ENCODE peak calls at places on chromosomes 6 and 20, in six cellular contexts. C is K562, L is endothelial cell of umbilical vein, K is HepG2, B is A549, J is GM12878. W is an unnamed sample.

GRCh38 chr6:157333537-157333936 is 10.2 kb upstream of the TMEM242 start:
- DNase-seq in C (no peak), L (no peak), K (no peak), B (no peak), J (no peak), W (no peak)

GRCh38 chr20:44993343-44993742 is 27.0 kb downstream of the STK4 start:
- DNase-seq in C (no peak), L (peak), K (no peak), B (no peak), J (no peak), W (peak)

GRCh38 chr6:48825501-48826317 is 637.3 kb downstream of the MMUT start:
- DNase-seq in C (no peak), L (peak), K (no peak), B (peak), J (no peak), W (no peak)

GRCh38 chr6:77466055-77467028 is 3.1 kb upstream of the HTR1B start:
- DNase-seq in C (no peak), L (peak), K (peak), B (peak), J (no peak), W (peak)

GRCh38 chr6:166419717-166420116 is 37.0 kb upstream of the MPC1 start:
- DNase-seq in C (no peak), L (no peak), K (no peak), B (no peak), J (no peak), W (no peak)

GRCh38 chr6:37840940-37841300 is 21.4 kb downstream of the ZFAND3 start:
- DNase-seq in C (no peak), L (no peak), K (no peak), B (no peak), J (no peak), W (no peak)

GRCh38 chr20:12171927-12172581 is 254.4 kb downstream of the BTBD3 start:
- DNase-seq in C (no peak), L (no peak), K (no peak), B (no peak), J (no peak), W (peak)

GRCh38 chr6:125511809-125512341 is 210.1 kb upstream of the HDDC2 start:
- DNase-seq in C (no peak), L (peak), K (peak), B (peak), J (no peak), W (no peak)

GRCh38 chr6:16148498-16148897 is 19.6 kb downstream of the MYLIP start:
- DNase-seq in C (no peak), L (no peak), K (peak), B (peak), J (no peak), W (no peak)

GRCh38 chr6:106134906-106135634 is 48.9 kb downstream of the PRDM1 start:
- DNase-seq in C (peak), L (no peak), K (peak), B (peak), J (no peak), W (no peak)

GRCh38 chr6:33621396-33622388 is 570 bp downstream of the ITPR3 start:
- DNase-seq in C (peak), L (peak), K (no peak), B (no peak), J (no peak), W (peak)

GRCh38 chr6:33628401-33628964 is 7.4 kb downstream of the ITPR3 start:
- DNase-seq in C (no peak), L (no peak), K (no peak), B (no peak), J (no peak), W (no peak)

GRCh38 chr6:31086788-31087440 is 25.5 kb downstream of the C6orf15 start:
- DNase-seq in C (no peak), L (peak), K (no peak), B (no peak), J (no peak), W (no peak)

GRCh38 chr6:150959071-150959637 is 93.7 kb downstream of the MTHFD1L start:
- DNase-seq in C (no peak), L (peak), K (no peak), B (no peak), J (no peak), W (no peak)

GRCh38 chr6:89082439-89082838 is 1.9 kb downstream of the PNRC1 start:
- DNase-seq in C (no peak), L (peak), K (no peak), B (no peak), J (no peak), W (peak)

GRCh38 chr6:10141756-10142443 is 273.0 kb downstream of the TFAP2A start:
- DNase-seq in C (no peak), L (no peak), K (no peak), B (no peak), J (no peak), W (no peak)

GRCh38 chr6:134614606-134615485 is 296.9 kb upstream of the SGK1 start:
- DNase-seq in C (no peak), L (no peak), K (no peak), B (no peak), J (no peak), W (no peak)

GRCh38 chr6:122068291-122068769 is 331.1 kb upstream of the HSF2 start:
- DNase-seq in C (no peak), L (no peak), K (no peak), B (no peak), J (no peak), W (no peak)

GRCh38 chr20:56187791-56188190 is 60.7 kb upstream of the MC3R start:
- DNase-seq in C (no peak), L (no peak), K (peak), B (peak), J (no peak), W (peak)

GRCh38 chr6:89487864-89488263 is 54.9 kb downstream of the ANKRD6 start:
- DNase-seq in C (no peak), L (no peak), K (no peak), B (no peak), J (no peak), W (no peak)

GRCh38 chr6:139003751-139004150 is 15.7 kb upstream of the REPS1 start:
- DNase-seq in C (no peak), L (no peak), K (no peak), B (no peak), J (no peak), W (peak)

GRCh38 chr20:58407201-58407873 is 18.3 kb downstream of the VAPB start:
- DNase-seq in C (no peak), L (peak), K (no peak), B (peak), J (no peak), W (peak)

GRCh38 chr6:34056301-34056700 is 89.6 kb downstream of the GRM4 start:
- DNase-seq in C (peak), L (peak), K (no peak), B (peak), J (no peak), W (no peak)

GRCh38 chr20:10527781-10528180 is 92.7 kb downstream of the SLX4IP start:
- DNase-seq in C (no peak), L (no peak), K (no peak), B (no peak), J (no peak), W (no peak)

GRCh38 chr20:8972963-8973362 is 95.9 kb upstream of the PLCB4 start:
- DNase-seq in C (no peak), L (peak), K (no peak), B (no peak), J (no peak), W (no peak)

GRCh38 chr6:137866200-137866913 is 702 bp upstream of the TNFAIP3 start:
- DNase-seq in C (peak), L (peak), K (no peak), B (no peak), J (no peak), W (peak)

GRCh38 chr6:14664616-14665315 is 547.2 kb downstream of the CD83 start:
- DNase-seq in C (no peak), L (no peak), K (no peak), B (no peak), J (no peak), W (peak)

GRCh38 chr6:164331026-164331425 is 916.5 kb downstream of the QKI start:
- DNase-seq in C (no peak), L (peak), K (no peak), B (no peak), J (no peak), W (peak)

GRCh38 chr6:41088451-41088850 is 15.7 kb downstream of the NFYA start:
- DNase-seq in C (no peak), L (no peak), K (no peak), B (no peak), J (no peak), W (no peak)

GRCh38 chr6:165317723-165318122 is 8.3 kb upstream of the C6orf118 start:
- DNase-seq in C (no peak), L (no peak), K (no peak), B (no peak), J (no peak), W (no peak)

GRCh38 chr6:167588181-167588919 is 238.4 kb upstream of the AFDN start:
- DNase-seq in C (no peak), L (peak), K (peak), B (no peak), J (no peak), W (no peak)

GRCh38 chr6:88577461-88577860 is 386.0 kb downstream of the RNGTT start:
- DNase-seq in C (no peak), L (no peak), K (no peak), B (no peak), J (no peak), W (no peak)

GRCh38 chr6:35552285-35552917 is 39.7 kb upstream of the TULP1 start:
- DNase-seq in C (peak), L (peak), K (peak), B (peak), J (peak), W (peak)

GRCh38 chr6:35181313-35181932 is 32.3 kb upstream of the SCUBE3 start:
- DNase-seq in C (no peak), L (no peak), K (no peak), B (no peak), J (no peak), W (no peak)

GRCh38 chr6:34319471-34319885 is 70.7 kb upstream of the SMIM29 start:
- DNase-seq in C (no peak), L (no peak), K (peak), B (no peak), J (no peak), W (no peak)

DNA sequence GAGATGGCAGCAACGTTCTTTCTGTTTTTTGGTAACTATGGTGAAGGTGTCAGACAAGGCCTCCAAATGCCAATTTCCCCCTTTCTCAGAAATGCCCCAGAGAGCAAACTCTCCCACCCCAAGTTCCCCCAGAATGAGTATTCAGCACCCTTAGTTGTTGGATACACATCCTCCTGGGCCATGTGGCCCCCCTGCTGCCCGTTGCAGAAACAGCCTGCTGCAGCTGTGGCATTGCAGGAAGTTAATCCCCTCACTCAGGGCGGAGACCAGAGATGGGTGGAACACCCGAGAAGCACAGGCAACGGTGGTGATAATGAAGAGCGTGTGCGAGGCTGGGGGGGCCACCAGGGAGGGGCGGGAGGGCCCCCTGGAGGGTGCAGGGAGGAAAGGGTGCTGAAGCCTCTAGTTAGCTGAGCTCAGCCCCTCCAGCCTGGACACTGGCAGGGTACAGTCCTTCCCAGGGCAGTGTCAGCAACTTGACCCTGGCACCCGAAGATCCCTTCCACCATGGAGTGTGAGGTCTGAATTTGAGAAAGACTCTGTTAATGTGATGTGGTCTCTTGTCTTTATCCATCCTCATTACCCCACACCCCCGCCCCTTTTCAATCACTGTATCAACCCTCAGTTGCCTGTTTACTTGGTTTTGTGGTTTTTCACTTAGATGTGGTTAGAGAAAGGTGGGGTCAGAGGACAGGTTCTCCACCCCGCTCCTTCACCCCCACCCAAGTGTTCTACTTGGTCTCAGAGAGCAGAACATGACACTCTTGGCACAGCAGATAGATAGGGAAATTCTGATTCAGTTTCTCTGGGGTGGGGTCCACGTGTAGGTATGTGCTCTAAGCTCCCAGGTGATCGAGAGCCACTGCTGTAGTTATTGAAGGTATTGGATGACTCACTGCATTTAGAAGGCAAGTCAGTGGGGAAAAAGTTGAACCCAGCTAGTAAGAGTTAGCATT is 208.8 kb upstream of the SUPT3H start:
- DNase-seq in C (no peak), L (no peak), K (no peak), B (no peak), J (no peak), W (peak)
- TF ChIP-seq MYC in C (no peak), L (no peak), K (no peak), B (no peak), J (no peak), W (peak)

GRCh38 chr20:61833807-61834610 is 231.7 kb downstream of the TAF4 start:
- DNase-seq in C (peak), L (no peak), K (no peak), B (no peak), J (no peak), W (no peak)
- H3K4me3 ChIP-seq in C (no peak), L (no peak), K (no peak), B (no peak), J (no peak), W (no peak)

GRCh38 chr6:147081210-147081609 is 123.0 kb upstream of the STXBP5 start:
- DNase-seq in C (no peak), L (no peak), K (no peak), B (no peak), J (no peak), W (no peak)
- TF ChIP-seq MYC in C (no peak), L (no peak), K (no peak), B (no peak), J (no peak), W (no peak)

DNA sequence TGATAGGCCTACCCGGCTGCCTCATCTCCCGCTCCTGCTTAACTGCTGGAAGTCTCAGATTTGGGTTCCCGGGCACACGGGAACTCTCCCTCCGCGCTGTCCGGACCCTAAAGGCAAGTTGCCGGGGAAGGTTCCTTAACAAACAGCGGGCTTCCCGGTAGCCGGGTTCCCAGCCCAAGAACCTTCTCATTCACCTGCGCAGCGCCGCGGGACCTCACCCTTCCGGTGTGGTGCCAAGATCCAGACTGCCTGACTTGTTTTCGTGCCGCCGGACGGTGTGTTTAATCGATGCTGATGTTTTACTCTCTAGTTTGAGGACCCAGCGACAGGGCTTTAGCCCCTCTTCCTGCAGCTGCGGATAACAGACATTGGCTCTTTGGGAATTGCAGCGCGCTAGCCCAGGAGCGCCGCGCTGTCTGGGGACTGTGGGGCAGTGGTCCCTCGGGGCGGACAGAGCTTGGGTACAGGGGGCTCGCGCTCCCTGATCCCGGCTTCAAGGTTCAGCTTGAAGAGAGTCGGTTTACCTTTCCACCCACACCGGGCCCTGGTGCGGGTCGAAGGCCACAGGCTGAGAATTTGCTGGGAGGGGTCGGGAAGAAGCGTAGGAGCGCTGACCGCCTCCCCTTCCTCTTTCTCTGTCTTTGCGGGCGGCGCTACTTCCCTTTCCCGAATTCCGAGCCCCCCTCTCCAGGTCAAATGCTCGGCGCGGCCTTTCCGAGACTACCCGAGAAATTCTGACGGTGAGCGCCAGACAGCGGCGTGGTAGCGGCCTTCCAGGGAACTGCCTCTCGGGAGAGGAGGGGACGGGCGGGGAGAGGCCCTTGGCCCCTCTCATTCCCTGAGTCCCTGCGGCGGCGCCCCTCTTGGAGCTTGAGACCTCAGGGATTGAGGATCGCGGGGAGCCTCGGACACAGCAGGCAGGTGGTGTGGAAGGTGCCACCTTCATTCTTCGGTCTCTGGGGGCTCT is 17.2 kb downstream of the ABT1 start:
- DNase-seq in C (no peak), L (no peak), K (no peak), B (no peak), J (no peak), W (no peak)
- H3K4me3 ChIP-seq in C (no peak), L (no peak), K (peak), B (no peak), J (peak), W (no peak)

GRCh38 chr20:39851459-39851858 is 837.6 kb downstream of the MAFB start:
- DNase-seq in C (no peak), L (no peak), K (no peak), B (no peak), J (no peak), W (no peak)

GRCh38 chr20:39849171-39849570 is 839.9 kb downstream of the MAFB start:
- DNase-seq in C (no peak), L (no peak), K (no peak), B (no peak), J (no peak), W (no peak)

GRCh38 chr20:39850821-39851330 is 838.2 kb downstream of the MAFB start:
- DNase-seq in C (no peak), L (no peak), K (no peak), B (no peak), J (no peak), W (no peak)

GRCh38 chr20:39850236-39850635 is 838.8 kb downstream of the MAFB start:
- DNase-seq in C (no peak), L (no peak), K (no peak), B (no peak), J (no peak), W (no peak)

DNA sequence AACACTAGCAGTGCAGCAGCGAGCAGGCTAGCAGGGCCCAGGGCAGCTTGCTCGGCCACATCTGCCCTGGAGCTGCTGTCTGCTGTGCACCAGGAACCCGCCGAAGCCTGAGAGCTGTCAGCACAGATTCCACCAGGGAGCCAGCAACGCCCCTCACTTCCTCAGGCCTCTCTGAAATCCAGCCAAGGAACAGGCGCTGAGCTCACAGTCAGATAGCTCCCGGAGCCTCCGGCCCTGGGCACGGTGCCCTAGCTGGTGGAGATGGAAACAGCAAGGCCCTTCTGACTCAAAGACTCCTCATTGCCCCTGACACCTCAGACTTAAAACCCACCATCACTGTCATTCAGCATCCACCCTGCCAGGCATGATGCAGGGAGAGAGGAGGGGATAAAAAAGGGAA is 839.4 kb downstream of the MAFB start:
- DNase-seq in C (no peak), L (peak), K (no peak), B (no peak), J (no peak), W (no peak)
- TF ChIP-seq MYC in C (no peak), L (no peak), K (no peak), B (no peak), J (no peak), W (no peak)

GRCh38 chr20:22404609-22405170 is 179.7 kb downstream of the FOXA2 start:
- DNase-seq in C (no peak), L (no peak), K (no peak), B (peak), J (no peak), W (no peak)

GRCh38 chr20:22402550-22402949 is 181.8 kb downstream of the FOXA2 start:
- DNase-seq in C (no peak), L (no peak), K (no peak), B (no peak), J (no peak), W (no peak)

GRCh38 chr20:22400440-22400839 is 183.9 kb downstream of the FOXA2 start:
- DNase-seq in C (no peak), L (no peak), K (no peak), B (no peak), J (no peak), W (no peak)

GRCh38 chr20:22403860-22404608 is 180.3 kb downstream of the FOXA2 start:
- DNase-seq in C (no peak), L (no peak), K (peak), B (peak), J (no peak), W (no peak)

GRCh38 chr20:22402990-22403859 is 181.1 kb downstream of the FOXA2 start:
- DNase-seq in C (no peak), L (no peak), K (peak), B (peak), J (no peak), W (no peak)
- H3K4me3 ChIP-seq in C (peak), L (no peak), K (peak), B (peak), J (peak), W (no peak)

GRCh38 chr6:36729169-36729549 is 31.5 kb downstream of the RAB44 start:
- DNase-seq in C (no peak), L (no peak), K (no peak), B (no peak), J (no peak), W (no peak)
- TF ChIP-seq MYC in C (no peak), L (no peak), K (no peak), B (no peak), J (no peak), W (no peak)

GRCh38 chr6:111843347-111844147 is 29.7 kb downstream of the FYN start:
- DNase-seq in C (peak), L (no peak), K (peak), B (no peak), J (no peak), W (peak)

GRCh38 chr6:111844376-111844775 is 28.9 kb downstream of the FYN start:
- DNase-seq in C (no peak), L (no peak), K (no peak), B (no peak), J (no peak), W (peak)

GRCh38 chr6:111841822-111842221 is 31.4 kb downstream of the FYN start:
- DNase-seq in C (no peak), L (peak), K (no peak), B (no peak), J (peak), W (peak)

GRCh38 chr6:111842271-111842822 is 30.9 kb downstream of the FYN start:
- DNase-seq in C (no peak), L (no peak), K (no peak), B (no peak), J (no peak), W (peak)

GRCh38 chr6:111842891-111843290 is 30.4 kb downstream of the FYN start:
- DNase-seq in C (no peak), L (no peak), K (peak), B (no peak), J (no peak), W (peak)
- H3K4me3 ChIP-seq in C (no peak), L (no peak), K (peak), B (no peak), J (peak), W (no peak)